ENCODE peak calls at places on chromosomes 2 and 18, in seven cellular contexts. One of them, this sample, is unnamed.

GRCh38 chr18:80130555-80130954 is 21.5 kb downstream of the ADNP2 start:
- DNase-seq in testis: no peak
- DNase-seq in IMR-90: no peak
- DNase-seq in mesendoderm: no peak
- DNase-seq in tibial artery: no peak
- DNase-seq in heart right ventricle: no peak
- DNase-seq in HepG2: no peak
- DNase-seq in this sample: no peak

GRCh38 chr2:20523798-20524197 is 76.9 kb downstream of the RHOB start:
- DNase-seq in heart right ventricle: no peak
- DNase-seq in HepG2: no peak
- DNase-seq in tibial artery: no peak
- DNase-seq in testis: no peak
- DNase-seq in mesendoderm: no peak
- DNase-seq in IMR-90: no peak
- DNase-seq in this sample: no peak

GRCh38 chr18:8895987-8896619 is 190.7 kb downstream of the MTCL1 start:
- DNase-seq in tibial artery: no peak
- DNase-seq in HepG2: no peak
- DNase-seq in IMR-90: peak; percentile 88
- DNase-seq in testis: no peak
- DNase-seq in heart right ventricle: no peak
- DNase-seq in mesendoderm: no peak
- DNase-seq in this sample: no peak

GRCh38 chr2:101815739-101816391 is 118.4 kb downstream of the MAP4K4 start:
- DNase-seq in IMR-90: no peak
- DNase-seq in HepG2: no peak
- DNase-seq in mesendoderm: no peak
- DNase-seq in heart right ventricle: no peak
- DNase-seq in testis: no peak
- DNase-seq in tibial artery: no peak
- DNase-seq in this sample: no peak

GRCh38 chr2:106009096-106009495 is 185.0 kb downstream of the UXS1 start:
- DNase-seq in mesendoderm: no peak
- DNase-seq in testis: no peak
- DNase-seq in IMR-90: no peak
- DNase-seq in tibial artery: no peak
- DNase-seq in HepG2: no peak
- DNase-seq in heart right ventricle: no peak
- DNase-seq in this sample: no peak

GRCh38 chr2:127419448-127420038 is 1.3 kb downstream of the PROC start:
- DNase-seq in heart right ventricle: no peak
- DNase-seq in HepG2: peak; percentile 69
- DNase-seq in testis: no peak
- DNase-seq in mesendoderm: no peak
- DNase-seq in tibial artery: peak; percentile 85
- DNase-seq in IMR-90: no peak
- DNase-seq in this sample: no peak

GRCh38 chr2:6826081-6826913 is 39.4 kb downstream of the CMPK2 start:
- DNase-seq in HepG2: peak; percentile 32
- DNase-seq in tibial artery: no peak
- DNase-seq in IMR-90: peak; percentile 87
- DNase-seq in testis: peak; percentile 60
- DNase-seq in mesendoderm: peak; percentile 87
- DNase-seq in heart right ventricle: no peak
- DNase-seq in this sample: no peak

GRCh38 chr18:8626414-8627106 is 17.3 kb downstream of the RAB12 start:
- DNase-seq in IMR-90: no peak
- DNase-seq in heart right ventricle: no peak
- DNase-seq in testis: no peak
- DNase-seq in mesendoderm: no peak
- DNase-seq in HepG2: peak; percentile 25
- DNase-seq in tibial artery: no peak
- DNase-seq in this sample: no peak

GRCh38 chr18:43049021-43049420 is 66.5 kb downstream of the RIT2 start:
- DNase-seq in mesendoderm: no peak
- DNase-seq in tibial artery: no peak
- DNase-seq in testis: no peak
- DNase-seq in heart right ventricle: no peak
- DNase-seq in HepG2: no peak
- DNase-seq in IMR-90: peak; percentile 17
- DNase-seq in this sample: no peak

GRCh38 chr2:60079562-60079961 is 473.9 kb downstream of the BCL11A start:
- DNase-seq in testis: no peak
- DNase-seq in tibial artery: no peak
- DNase-seq in IMR-90: no peak
- DNase-seq in mesendoderm: no peak
- DNase-seq in HepG2: no peak
- DNase-seq in heart right ventricle: no peak
- DNase-seq in this sample: no peak

GRCh38 chr2:32009479-32010256 is 1.1 kb downstream of the MEMO1 start:
- DNase-seq in heart right ventricle: peak; percentile 46
- DNase-seq in tibial artery: peak; percentile 73
- DNase-seq in IMR-90: no peak
- DNase-seq in HepG2: no peak
- DNase-seq in mesendoderm: peak; percentile 53
- DNase-seq in testis: peak; percentile 25
- DNase-seq in this sample: peak; percentile 4

GRCh38 chr2:158539176-158539895 is 82.6 kb downstream of the PKP4 start:
- DNase-seq in heart right ventricle: no peak
- DNase-seq in IMR-90: peak; percentile 90
- DNase-seq in HepG2: peak; percentile 93
- DNase-seq in tibial artery: no peak
- DNase-seq in mesendoderm: no peak
- DNase-seq in testis: no peak
- DNase-seq in this sample: no peak

GRCh38 chr2:191065785-191066184 is 51.8 kb upstream of the STAT1 start:
- DNase-seq in testis: no peak
- DNase-seq in mesendoderm: no peak
- DNase-seq in IMR-90: no peak
- DNase-seq in HepG2: no peak
- DNase-seq in tibial artery: no peak
- DNase-seq in heart right ventricle: no peak
- DNase-seq in this sample: no peak

GRCh38 chr2:61247204-61247812 is 85.3 kb downstream of the C2orf74 start:
- DNase-seq in tibial artery: no peak
- DNase-seq in heart right ventricle: no peak
- DNase-seq in mesendoderm: no peak
- DNase-seq in HepG2: no peak
- DNase-seq in testis: no peak
- DNase-seq in IMR-90: peak; percentile 48
- DNase-seq in this sample: no peak

GRCh38 chr2:6913415-6914157 is 3.6 kb upstream of the RNF144A start:
- DNase-seq in tibial artery: no peak
- DNase-seq in testis: no peak
- DNase-seq in HepG2: no peak
- DNase-seq in IMR-90: no peak
- DNase-seq in heart right ventricle: no peak
- DNase-seq in mesendoderm: no peak
- DNase-seq in this sample: no peak

GRCh38 chr18:79246309-79247108 is 149.2 kb upstream of the NFATC1 start:
- DNase-seq in testis: peak; percentile 82
- DNase-seq in mesendoderm: peak; percentile 87
- DNase-seq in heart right ventricle: peak; percentile 73
- DNase-seq in tibial artery: peak; percentile 75
- DNase-seq in IMR-90: peak; percentile 73
- DNase-seq in HepG2: peak; percentile 36
- DNase-seq in this sample: no peak

GRCh38 chr2:222861411-222862067 is 703 bp downstream of the ACSL3 start:
- DNase-seq in HepG2: no peak
- DNase-seq in mesendoderm: no peak
- DNase-seq in tibial artery: peak; percentile 74
- DNase-seq in heart right ventricle: peak; percentile 60
- DNase-seq in IMR-90: no peak
- DNase-seq in testis: peak; percentile 42
- DNase-seq in this sample: no peak

GRCh38 chr2:105876191-105876590 is 131.5 kb downstream of the NCK2 start:
- DNase-seq in mesendoderm: no peak
- DNase-seq in heart right ventricle: no peak
- DNase-seq in tibial artery: no peak
- DNase-seq in testis: no peak
- DNase-seq in HepG2: no peak
- DNase-seq in IMR-90: no peak
- DNase-seq in this sample: no peak

GRCh38 chr2:241804326-241805276 is 4.4 kb upstream of the NEU4 start:
- DNase-seq in mesendoderm: peak; percentile 59
- DNase-seq in HepG2: peak; percentile 34
- DNase-seq in tibial artery: peak; percentile 60
- DNase-seq in IMR-90: no peak
- DNase-seq in heart right ventricle: peak; percentile 16
- DNase-seq in testis: peak; percentile 18
- DNase-seq in this sample: no peak

GRCh38 chr2:40357667-40358066 is 94.2 kb downstream of the SLC8A1 start:
- DNase-seq in heart right ventricle: no peak
- DNase-seq in tibial artery: no peak
- DNase-seq in HepG2: no peak
- DNase-seq in IMR-90: peak; percentile 70
- DNase-seq in mesendoderm: no peak
- DNase-seq in testis: no peak
- DNase-seq in this sample: no peak

GRCh38 chr2:120772261-120772660 is 36.6 kb downstream of the GLI2 start:
- DNase-seq in mesendoderm: no peak
- DNase-seq in tibial artery: no peak
- DNase-seq in IMR-90: no peak
- DNase-seq in testis: no peak
- DNase-seq in heart right ventricle: peak; percentile 6
- DNase-seq in HepG2: no peak
- DNase-seq in this sample: no peak

GRCh38 chr18:37553633-37554398 is 11.8 kb downstream of the CELF4 start:
- DNase-seq in testis: peak; percentile 27
- DNase-seq in tibial artery: no peak
- DNase-seq in IMR-90: no peak
- DNase-seq in heart right ventricle: no peak
- DNase-seq in HepG2: no peak
- DNase-seq in mesendoderm: peak; percentile 62
- DNase-seq in this sample: no peak

GRCh38 chr2:77512521-77512920 is 9.7 kb downstream of the LRRTM4 start:
- DNase-seq in mesendoderm: no peak
- DNase-seq in heart right ventricle: no peak
- DNase-seq in HepG2: no peak
- DNase-seq in IMR-90: no peak
- DNase-seq in testis: no peak
- DNase-seq in tibial artery: no peak
- DNase-seq in this sample: no peak

GRCh38 chr2:29747786-29748470 is 173.5 kb downstream of the ALK start:
- DNase-seq in heart right ventricle: no peak
- DNase-seq in mesendoderm: no peak
- DNase-seq in testis: no peak
- DNase-seq in tibial artery: no peak
- DNase-seq in IMR-90: peak; percentile 93
- DNase-seq in HepG2: peak; percentile 7
- DNase-seq in this sample: no peak

GRCh38 chr2:206083602-206084467 is 2.1 kb downstream of the INO80D start:
- DNase-seq in heart right ventricle: no peak
- DNase-seq in testis: peak; percentile 25
- DNase-seq in tibial artery: no peak
- DNase-seq in HepG2: no peak
- DNase-seq in IMR-90: no peak
- DNase-seq in mesendoderm: peak; percentile 91
- DNase-seq in this sample: peak; percentile 2

GRCh38 chr2:5695641-5696350 is 3.6 kb downstream of the SOX11 start:
- DNase-seq in tibial artery: no peak
- DNase-seq in heart right ventricle: no peak
- DNase-seq in mesendoderm: peak; percentile 85
- DNase-seq in testis: no peak
- DNase-seq in HepG2: no peak
- DNase-seq in IMR-90: peak; percentile 55
- DNase-seq in this sample: peak; percentile 50

GRCh38 chr2:42060718-42061619 is 13.1 kb downstream of the PKDCC start:
- DNase-seq in tibial artery: peak; percentile 88
- DNase-seq in testis: peak; percentile 58
- DNase-seq in mesendoderm: no peak
- DNase-seq in HepG2: no peak
- DNase-seq in IMR-90: peak; percentile 31
- DNase-seq in heart right ventricle: peak; percentile 61
- DNase-seq in this sample: no peak
- H3K27ac ChIP-seq in tibial artery: peak overlapping the region; percentile 76
- H3K27ac ChIP-seq in testis: no peak overlapping the region
- H3K27ac ChIP-seq in mesendoderm: no peak overlapping the region
- H3K27ac ChIP-seq in HepG2: no peak overlapping the region
- H3K27ac ChIP-seq in IMR-90: peak overlapping the region; percentile 62
- H3K27ac ChIP-seq in heart right ventricle: peak overlapping the region; percentile 70
- H3K27ac ChIP-seq in this sample: no peak overlapping the region

DNA sequence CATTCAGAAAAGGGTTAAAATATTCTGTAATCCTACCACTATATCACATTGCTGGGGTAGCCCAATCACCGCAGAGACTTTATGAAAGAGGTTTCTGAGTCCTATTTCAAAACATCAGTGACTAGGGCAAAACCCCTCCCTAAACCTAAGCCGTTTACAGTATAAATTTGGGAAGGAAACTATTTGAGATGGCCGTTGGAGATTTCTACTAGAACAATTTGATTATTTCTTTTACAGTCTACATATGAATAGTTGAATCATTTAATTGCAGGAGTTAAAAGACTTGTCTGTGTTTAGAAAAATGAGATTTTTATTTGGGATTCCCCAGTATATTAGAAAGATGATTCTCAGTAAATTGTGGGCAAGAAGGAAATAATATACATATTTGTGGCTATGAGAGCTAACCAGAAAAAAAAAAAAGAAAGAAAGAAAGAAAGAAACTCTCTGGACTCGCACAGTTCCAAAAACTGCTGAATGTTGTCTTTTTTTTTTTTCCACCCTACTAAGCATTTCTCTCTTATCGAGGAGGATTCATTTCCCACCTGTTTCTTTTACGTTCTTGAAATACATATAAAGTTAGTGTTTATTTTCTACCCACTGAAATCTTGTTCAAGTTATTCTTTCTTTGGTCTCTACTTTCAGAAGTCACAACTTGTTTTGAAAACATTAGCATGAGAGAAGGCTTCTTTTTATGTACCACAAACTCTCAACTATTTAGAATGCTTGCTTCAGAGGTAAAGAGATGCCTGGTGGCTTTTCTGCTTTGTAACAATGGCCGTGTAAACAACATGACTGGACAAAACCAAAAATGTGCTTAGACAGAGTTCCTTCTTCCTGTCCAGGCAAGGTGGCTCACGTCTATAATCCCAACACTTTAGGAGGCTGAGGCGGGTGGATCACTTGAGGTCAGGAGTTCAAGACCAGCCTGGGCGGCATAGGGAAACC is 65.9 kb downstream of the BCL2 start:
- DNase-seq in heart right ventricle: no peak
- DNase-seq in HepG2: no peak
- DNase-seq in tibial artery: no peak
- DNase-seq in mesendoderm: no peak
- DNase-seq in IMR-90: peak; percentile 44
- DNase-seq in testis: no peak
- DNase-seq in this sample: no peak
- H3K27ac ChIP-seq in heart right ventricle: no peak overlapping the region
- H3K27ac ChIP-seq in HepG2: no peak overlapping the region
- H3K27ac ChIP-seq in tibial artery: peak overlapping the region; percentile 24
- H3K27ac ChIP-seq in mesendoderm: no peak overlapping the region
- H3K27ac ChIP-seq in IMR-90: no peak overlapping the region
- H3K27ac ChIP-seq in testis: no peak overlapping the region
- H3K27ac ChIP-seq in this sample: no peak overlapping the region

GRCh38 chr2:10306901-10307463 is 4.3 kb downstream of the HPCAL1 start:
- DNase-seq in testis: no peak
- DNase-seq in tibial artery: no peak
- DNase-seq in heart right ventricle: no peak
- DNase-seq in IMR-90: no peak
- DNase-seq in HepG2: no peak
- DNase-seq in mesendoderm: no peak
- DNase-seq in this sample: no peak
- H3K27ac ChIP-seq in testis: no peak overlapping the region
- H3K27ac ChIP-seq in tibial artery: no peak overlapping the region
- H3K27ac ChIP-seq in heart right ventricle: no peak overlapping the region
- H3K27ac ChIP-seq in IMR-90: no peak overlapping the region
- H3K27ac ChIP-seq in HepG2: no peak overlapping the region
- H3K27ac ChIP-seq in mesendoderm: no peak overlapping the region
- H3K27ac ChIP-seq in this sample: no peak overlapping the region

GRCh38 chr18:49664086-49664890 is 102.4 kb downstream of the LIPG start:
- DNase-seq in tibial artery: no peak
- DNase-seq in mesendoderm: no peak
- DNase-seq in HepG2: no peak
- DNase-seq in IMR-90: no peak
- DNase-seq in testis: peak; percentile 54
- DNase-seq in heart right ventricle: peak; percentile 45
- DNase-seq in this sample: no peak
- H3K27ac ChIP-seq in tibial artery: no peak overlapping the region
- H3K27ac ChIP-seq in mesendoderm: no peak overlapping the region
- H3K27ac ChIP-seq in HepG2: no peak overlapping the region
- H3K27ac ChIP-seq in IMR-90: no peak overlapping the region
- H3K27ac ChIP-seq in testis: no peak overlapping the region
- H3K27ac ChIP-seq in heart right ventricle: peak overlapping the region; percentile 68
- H3K27ac ChIP-seq in this sample: no peak overlapping the region